ENCODE peak calls at places on chromosome 6, in ten cellular contexts. One of them, this sample, is unnamed. For H3K79me2, the result is how much of the 10 kb centered on the place peaks cover.

GRCh38 chr6:28587011-28587745 is 61.5 kb downstream of the GPX5 start:
- DNase-seq in GM12878: no peak
- DNase-seq in PC-3: peak
- DNase-seq in HCT116: no peak
- DNase-seq in mesendoderm: peak
- DNase-seq in fibroblast of lung: peak
- DNase-seq in neural progenitor cell: peak
- DNase-seq in astrocyte: peak
- DNase-seq in H9: peak
- DNase-seq in hepatocyte: peak
- DNase-seq in this sample: peak

GRCh38 chr6:167846997-167847606 is 20.4 kb downstream of the AFDN start:
- DNase-seq in GM12878: no peak
- DNase-seq in PC-3: no peak
- DNase-seq in HCT116: no peak
- DNase-seq in mesendoderm: no peak
- DNase-seq in fibroblast of lung: peak
- DNase-seq in neural progenitor cell: no peak
- DNase-seq in astrocyte: peak
- DNase-seq in H9: no peak
- DNase-seq in hepatocyte: no peak
- DNase-seq in this sample: no peak

GRCh38 chr6:9192405-9192909 is 757.1 kb upstream of the SLC35B3 start:
- DNase-seq in GM12878: no peak
- DNase-seq in PC-3: peak
- DNase-seq in HCT116: no peak
- DNase-seq in mesendoderm: no peak
- DNase-seq in fibroblast of lung: no peak
- DNase-seq in neural progenitor cell: no peak
- DNase-seq in astrocyte: no peak
- DNase-seq in H9: no peak
- DNase-seq in hepatocyte: no peak
- DNase-seq in this sample: no peak

GRCh38 chr6:163232649-163233048 is 181.9 kb upstream of the QKI start:
- DNase-seq in GM12878: no peak
- DNase-seq in PC-3: no peak
- DNase-seq in HCT116: no peak
- DNase-seq in mesendoderm: no peak
- DNase-seq in fibroblast of lung: no peak
- DNase-seq in neural progenitor cell: no peak
- DNase-seq in astrocyte: no peak
- DNase-seq in H9: no peak
- DNase-seq in hepatocyte: no peak
- DNase-seq in this sample: no peak

GRCh38 chr6:50816115-50816675 is 2.5 kb upstream of the TFAP2B start:
- DNase-seq in GM12878: peak
- DNase-seq in PC-3: peak
- DNase-seq in HCT116: peak
- DNase-seq in mesendoderm: peak
- DNase-seq in fibroblast of lung: peak
- DNase-seq in neural progenitor cell: peak
- DNase-seq in astrocyte: peak
- DNase-seq in H9: peak
- DNase-seq in hepatocyte: peak
- DNase-seq in this sample: peak

GRCh38 chr6:154249499-154250298 is 106.9 kb downstream of the IPCEF1 start:
- DNase-seq in GM12878: peak
- DNase-seq in PC-3: no peak
- DNase-seq in HCT116: no peak
- DNase-seq in mesendoderm: no peak
- DNase-seq in fibroblast of lung: no peak
- DNase-seq in neural progenitor cell: no peak
- DNase-seq in astrocyte: no peak
- DNase-seq in H9: no peak
- DNase-seq in hepatocyte: no peak
- DNase-seq in this sample: no peak

GRCh38 chr6:131900231-131900630 is 50.9 kb downstream of the CCN2 start:
- DNase-seq in GM12878: no peak
- DNase-seq in PC-3: no peak
- DNase-seq in HCT116: no peak
- DNase-seq in mesendoderm: no peak
- DNase-seq in fibroblast of lung: no peak
- DNase-seq in neural progenitor cell: no peak
- DNase-seq in astrocyte: no peak
- DNase-seq in H9: peak
- DNase-seq in hepatocyte: no peak
- DNase-seq in this sample: peak

GRCh38 chr6:89242574-89243330 is 25.6 kb upstream of the GABRR1 start:
- DNase-seq in GM12878: no peak
- DNase-seq in PC-3: peak
- DNase-seq in HCT116: peak
- DNase-seq in mesendoderm: peak
- DNase-seq in fibroblast of lung: peak
- DNase-seq in neural progenitor cell: peak
- DNase-seq in astrocyte: peak
- DNase-seq in H9: peak
- DNase-seq in hepatocyte: peak
- DNase-seq in this sample: peak

GRCh38 chr6:56915832-56916231 is 39.1 kb upstream of the BEND6 start:
- DNase-seq in GM12878: no peak
- DNase-seq in PC-3: no peak
- DNase-seq in HCT116: no peak
- DNase-seq in mesendoderm: no peak
- DNase-seq in fibroblast of lung: no peak
- DNase-seq in neural progenitor cell: no peak
- DNase-seq in astrocyte: no peak
- DNase-seq in H9: no peak
- DNase-seq in hepatocyte: no peak
- DNase-seq in this sample: no peak

GRCh38 chr6:78864957-78865356 is 2.4 kb upstream of the IRAK1BP1 start:
- DNase-seq in GM12878: no peak
- DNase-seq in PC-3: no peak
- DNase-seq in HCT116: no peak
- DNase-seq in mesendoderm: no peak
- DNase-seq in fibroblast of lung: no peak
- DNase-seq in neural progenitor cell: no peak
- DNase-seq in astrocyte: no peak
- DNase-seq in H9: no peak
- DNase-seq in hepatocyte: no peak
- DNase-seq in this sample: no peak

GRCh38 chr6:154528286-154528915 is 17.9 kb upstream of the CNKSR3 start:
- DNase-seq in GM12878: no peak
- DNase-seq in PC-3: no peak
- DNase-seq in HCT116: no peak
- DNase-seq in mesendoderm: no peak
- DNase-seq in fibroblast of lung: no peak
- DNase-seq in neural progenitor cell: no peak
- DNase-seq in astrocyte: no peak
- DNase-seq in H9: no peak
- DNase-seq in hepatocyte: no peak
- DNase-seq in this sample: no peak

GRCh38 chr6:112636650-112637260 is 289.6 kb downstream of the RFPL4B start:
- DNase-seq in GM12878: no peak
- DNase-seq in PC-3: peak
- DNase-seq in HCT116: no peak
- DNase-seq in mesendoderm: no peak
- DNase-seq in fibroblast of lung: peak
- DNase-seq in neural progenitor cell: no peak
- DNase-seq in astrocyte: peak
- DNase-seq in H9: no peak
- DNase-seq in hepatocyte: no peak
- DNase-seq in this sample: no peak

GRCh38 chr6:146047356-146047755 is 18.5 kb downstream of the GRM1 start:
- DNase-seq in GM12878: no peak
- DNase-seq in PC-3: no peak
- DNase-seq in HCT116: no peak
- DNase-seq in mesendoderm: no peak
- DNase-seq in fibroblast of lung: no peak
- DNase-seq in neural progenitor cell: no peak
- DNase-seq in astrocyte: no peak
- DNase-seq in H9: no peak
- DNase-seq in hepatocyte: no peak
- DNase-seq in this sample: no peak

GRCh38 chr6:157873735-157874344 is 50.8 kb downstream of the SNX9 start:
- DNase-seq in GM12878: peak
- DNase-seq in PC-3: peak
- DNase-seq in HCT116: peak
- DNase-seq in mesendoderm: peak
- DNase-seq in fibroblast of lung: peak
- DNase-seq in neural progenitor cell: peak
- DNase-seq in astrocyte: peak
- DNase-seq in H9: peak
- DNase-seq in hepatocyte: peak
- DNase-seq in this sample: peak

GRCh38 chr6:5665173-5665572 is 341.6 kb downstream of the NRN1 start:
- DNase-seq in GM12878: no peak
- DNase-seq in PC-3: no peak
- DNase-seq in HCT116: no peak
- DNase-seq in mesendoderm: no peak
- DNase-seq in fibroblast of lung: no peak
- DNase-seq in neural progenitor cell: no peak
- DNase-seq in astrocyte: no peak
- DNase-seq in H9: no peak
- DNase-seq in hepatocyte: no peak
- DNase-seq in this sample: no peak

DNA sequence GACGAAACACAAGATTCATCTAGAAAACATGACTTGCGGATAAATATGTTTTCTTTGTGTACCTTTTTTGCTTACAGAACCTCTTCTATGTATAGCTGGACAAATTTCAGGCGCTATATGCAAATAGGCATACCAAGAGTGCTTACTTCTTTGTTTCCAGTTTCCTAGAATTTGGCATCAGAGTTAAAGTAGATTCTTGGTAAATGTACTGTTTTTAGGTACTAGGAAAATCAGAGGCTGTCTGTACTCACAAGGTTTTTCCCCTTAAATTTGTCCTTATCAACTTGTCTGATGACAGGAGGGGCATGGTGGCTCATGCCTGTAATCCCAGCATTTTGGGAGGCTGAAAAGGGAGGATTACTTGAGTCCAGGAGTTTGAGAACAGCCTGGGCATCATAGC is 124.9 kb upstream of the TMEM170B start:
- DNase-seq in GM12878: no peak
- DNase-seq in PC-3: no peak
- DNase-seq in HCT116: no peak
- DNase-seq in mesendoderm: no peak
- DNase-seq in fibroblast of lung: no peak
- DNase-seq in neural progenitor cell: no peak
- DNase-seq in astrocyte: no peak
- DNase-seq in H9: no peak
- DNase-seq in hepatocyte: no peak
- DNase-seq in this sample: no peak
- H3K4me2 ChIP-seq in GM12878: peak
- H3K4me2 ChIP-seq in PC-3: no peak
- H3K4me2 ChIP-seq in HCT116: no peak
- H3K4me2 ChIP-seq in mesendoderm: no peak
- H3K4me2 ChIP-seq in fibroblast of lung: no peak
- H3K4me2 ChIP-seq in neural progenitor cell: peak
- H3K4me2 ChIP-seq in astrocyte: no peak
- H3K4me2 ChIP-seq in H9: no peak
- H3K4me2 ChIP-seq in hepatocyte: no peak
- H3K4me2 ChIP-seq in this sample: no peak

DNA sequence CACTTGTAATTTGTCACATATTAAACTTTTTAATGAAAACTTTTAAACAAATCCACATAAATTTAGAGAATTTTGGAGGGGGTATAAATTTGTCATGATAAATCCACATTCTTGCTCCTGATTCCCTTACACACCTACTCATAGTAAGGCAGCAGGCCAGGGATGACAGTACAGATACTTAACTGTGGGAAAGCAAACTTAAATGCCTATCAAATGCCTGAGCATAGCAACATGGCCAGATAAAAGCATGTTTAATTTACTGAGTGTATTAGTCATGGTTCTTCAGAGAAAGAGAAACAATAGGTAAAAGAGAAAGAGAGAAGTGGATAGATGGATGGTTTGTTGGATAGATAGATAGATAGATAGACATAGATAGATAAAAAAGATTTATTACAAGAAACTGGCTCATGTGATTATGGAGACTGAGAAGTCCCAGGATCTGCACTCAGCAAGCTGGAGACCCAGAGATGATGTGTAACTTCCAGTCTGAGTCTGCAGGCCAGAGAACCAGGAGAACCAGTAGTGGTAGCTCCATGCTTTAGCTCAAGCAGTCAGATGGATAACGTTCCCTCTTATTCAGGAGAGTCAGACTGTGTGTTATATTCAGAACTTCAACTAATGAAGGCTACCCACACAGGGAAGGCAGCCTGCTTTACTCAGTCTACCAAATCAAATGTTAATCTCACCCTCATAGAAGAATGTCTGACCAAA is 15.9 kb upstream of the ADGRF1 start:
- DNase-seq in GM12878: no peak
- DNase-seq in PC-3: peak
- DNase-seq in HCT116: no peak
- DNase-seq in mesendoderm: no peak
- DNase-seq in fibroblast of lung: peak
- DNase-seq in neural progenitor cell: no peak
- DNase-seq in astrocyte: peak
- DNase-seq in H9: no peak
- DNase-seq in hepatocyte: no peak
- DNase-seq in this sample: no peak
- H3K79me2 ChIP-seq in GM12878: under half
- H3K79me2 ChIP-seq in PC-3: under half
- H3K79me2 ChIP-seq in HCT116: under half
- H3K79me2 ChIP-seq in mesendoderm: under half
- H3K79me2 ChIP-seq in fibroblast of lung: under half
- H3K79me2 ChIP-seq in neural progenitor cell: under half
- H3K79me2 ChIP-seq in astrocyte: under half
- H3K79me2 ChIP-seq in H9: under half
- H3K79me2 ChIP-seq in hepatocyte: under half
- H3K79me2 ChIP-seq in this sample: under half

GRCh38 chr6:71334768-71335167 is 46.2 kb downstream of the OGFRL1 start:
- DNase-seq in GM12878: no peak
- DNase-seq in PC-3: no peak
- DNase-seq in HCT116: no peak
- DNase-seq in mesendoderm: no peak
- DNase-seq in fibroblast of lung: no peak
- DNase-seq in neural progenitor cell: no peak
- DNase-seq in astrocyte: no peak
- DNase-seq in H9: no peak
- DNase-seq in hepatocyte: peak
- DNase-seq in this sample: no peak
- H3K4me2 ChIP-seq in GM12878: no peak
- H3K4me2 ChIP-seq in PC-3: no peak
- H3K4me2 ChIP-seq in HCT116: no peak
- H3K4me2 ChIP-seq in mesendoderm: no peak
- H3K4me2 ChIP-seq in fibroblast of lung: no peak
- H3K4me2 ChIP-seq in neural progenitor cell: no peak
- H3K4me2 ChIP-seq in astrocyte: no peak
- H3K4me2 ChIP-seq in H9: no peak
- H3K4me2 ChIP-seq in hepatocyte: no peak
- H3K4me2 ChIP-seq in this sample: no peak

DNA sequence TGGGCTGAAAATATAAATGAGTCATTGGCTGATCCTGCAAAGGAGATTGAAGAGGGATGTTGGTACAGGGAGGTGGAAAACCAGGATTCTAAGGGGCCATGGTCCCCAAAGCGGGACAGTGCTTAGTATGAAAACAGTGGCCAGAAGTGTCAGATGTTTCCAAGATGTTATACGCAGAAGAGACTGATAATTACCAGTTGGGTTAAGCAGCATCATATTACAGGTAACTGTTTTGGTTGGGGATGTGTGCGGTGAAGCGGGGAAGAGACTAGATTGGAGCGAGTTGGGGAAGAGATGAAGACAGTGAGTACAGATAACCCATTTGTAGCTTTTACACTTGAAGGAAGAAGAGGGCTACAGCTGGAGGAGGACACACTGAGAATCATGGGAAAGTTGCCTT is 80.8 kb downstream of the PLEKHG1 start:
- DNase-seq in GM12878: no peak
- DNase-seq in PC-3: no peak
- DNase-seq in HCT116: no peak
- DNase-seq in mesendoderm: no peak
- DNase-seq in fibroblast of lung: no peak
- DNase-seq in neural progenitor cell: no peak
- DNase-seq in astrocyte: no peak
- DNase-seq in H9: no peak
- DNase-seq in hepatocyte: no peak
- DNase-seq in this sample: no peak
- H3K79me2 ChIP-seq in GM12878: under half
- H3K79me2 ChIP-seq in PC-3: under half
- H3K79me2 ChIP-seq in HCT116: under half
- H3K79me2 ChIP-seq in mesendoderm: under half
- H3K79me2 ChIP-seq in fibroblast of lung: under half
- H3K79me2 ChIP-seq in neural progenitor cell: under half
- H3K79me2 ChIP-seq in astrocyte: under half
- H3K79me2 ChIP-seq in H9: under half
- H3K79me2 ChIP-seq in hepatocyte: under half
- H3K79me2 ChIP-seq in this sample: under half